ENCODE peak calls at places on chromosomes 4 and X, in eight cellular contexts. S is upper lobe of left lung, T is GM12878, U is suprapubic skin, H is HCT116, A is endothelial cell of umbilical vein, K is stomach, R is prostate gland. O is an unnamed sample. For H3K4me1, the result is how much of the 10 kb centered on the place peaks cover.

GRCh38 chrX:9351112-9351511 is 113.7 kb upstream of the TBL1X start:
- DNase-seq in S (no peak), T (no peak), U (no peak), H (no peak), A (no peak), K (no peak), R (no peak), O (no peak)

GRCh38 chrX:41145920-41146608 is 60.8 kb downstream of the USP9X start:
- DNase-seq in S (no peak), T (no peak), U (no peak), H (peak), A (peak), K (no peak), R (no peak), O (no peak)

GRCh38 chr4:7403001-7403400 is 31.7 kb downstream of the PSAPL1 start:
- DNase-seq in S (peak), T (no peak), U (no peak), H (no peak), A (no peak), K (peak), R (no peak), O (no peak)

GRCh38 chr4:107988763-107989035 is 990 bp upstream of the HADH start:
- DNase-seq in S (peak), T (no peak), U (no peak), H (no peak), A (no peak), K (peak), R (peak), O (peak)

GRCh38 chrX:20309796-20310195 is 43.1 kb upstream of the RPS6KA3 start:
- DNase-seq in S (no peak), T (no peak), U (no peak), H (no peak), A (no peak), K (no peak), R (no peak), O (no peak)

GRCh38 chrX:137031517-137032377 is 2.0 kb downstream of the GPR101 start:
- DNase-seq in S (no peak), T (peak), U (no peak), H (no peak), A (peak), K (no peak), R (no peak), O (peak)

GRCh38 chr4:154018659-154019058 is 229.8 kb upstream of the SFRP2 start:
- DNase-seq in S (no peak), T (no peak), U (no peak), H (no peak), A (no peak), K (no peak), R (no peak), O (no peak)

GRCh38 chrX:40418413-40419195 is 162.2 kb upstream of the ATP6AP2 start:
- DNase-seq in S (no peak), T (no peak), U (no peak), H (no peak), A (no peak), K (no peak), R (peak), O (no peak)

GRCh38 chr4:78660559-78660958 is 109.0 kb downstream of the ANXA3 start:
- DNase-seq in S (no peak), T (no peak), U (no peak), H (no peak), A (no peak), K (no peak), R (no peak), O (no peak)

GRCh38 chr4:38330321-38330720 is 333.7 kb upstream of the KLF3 start:
- DNase-seq in S (no peak), T (no peak), U (no peak), H (no peak), A (no peak), K (no peak), R (no peak), O (no peak)

GRCh38 chrX:19852014-19853005 is 35.1 kb downstream of the SH3KBP1 start:
- DNase-seq in S (no peak), T (no peak), U (no peak), H (no peak), A (no peak), K (no peak), R (no peak), O (no peak)

DNA sequence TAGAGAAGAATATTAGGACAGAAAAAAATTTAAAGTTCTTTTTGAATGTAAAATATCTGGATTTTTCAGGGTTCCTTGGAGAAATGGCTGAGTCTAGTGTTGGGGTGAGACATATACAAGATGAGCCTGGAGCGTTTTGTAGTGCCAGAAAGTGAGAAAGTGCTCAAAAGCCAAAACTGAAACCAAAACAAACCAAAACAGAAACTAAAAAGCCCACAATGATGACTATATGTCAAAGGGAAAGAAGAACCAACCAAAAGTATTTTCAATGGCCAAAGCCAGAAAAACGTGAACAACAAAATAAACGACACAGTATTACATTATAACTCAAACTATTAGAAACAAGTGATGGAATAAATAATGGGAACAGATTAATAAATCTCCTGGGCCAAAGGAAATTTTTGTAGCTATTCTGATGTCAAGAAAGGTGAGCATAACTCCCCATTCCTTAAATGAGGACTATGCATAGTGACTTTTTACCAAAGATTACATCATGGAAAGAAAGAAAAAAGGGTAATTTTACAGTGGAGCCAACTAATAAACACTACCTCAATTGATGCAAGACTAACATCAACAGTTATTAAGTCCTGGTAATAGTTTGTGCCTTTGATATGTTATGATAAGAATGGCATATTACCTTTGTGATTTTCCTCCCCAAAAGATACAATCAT is 1137.6 kb downstream of the C4orf33 start:
- DNase-seq in S (no peak), T (peak), U (no peak), H (no peak), A (no peak), K (no peak), R (no peak), O (no peak)
- TF ChIP-seq POLR2AphosphoS5 in S (no peak), T (no peak), U (no peak), H (no peak), A (no peak), K (no peak), R (no peak), O (no peak)

GRCh38 chr4:184402740-184403383 is 71.5 kb downstream of the IRF2 start:
- DNase-seq in S (no peak), T (no peak), U (no peak), H (no peak), A (no peak), K (no peak), R (no peak), O (no peak)

GRCh38 chr4:184400375-184400870 is 73.9 kb downstream of the IRF2 start:
- DNase-seq in S (no peak), T (no peak), U (no peak), H (no peak), A (peak), K (no peak), R (no peak), O (no peak)

GRCh38 chr4:184400891-184401290 is 73.5 kb downstream of the IRF2 start:
- DNase-seq in S (no peak), T (no peak), U (no peak), H (no peak), A (peak), K (no peak), R (no peak), O (no peak)

GRCh38 chr4:184402239-184402638 is 72.1 kb downstream of the IRF2 start:
- DNase-seq in S (no peak), T (no peak), U (no peak), H (no peak), A (no peak), K (no peak), R (no peak), O (no peak)

DNA sequence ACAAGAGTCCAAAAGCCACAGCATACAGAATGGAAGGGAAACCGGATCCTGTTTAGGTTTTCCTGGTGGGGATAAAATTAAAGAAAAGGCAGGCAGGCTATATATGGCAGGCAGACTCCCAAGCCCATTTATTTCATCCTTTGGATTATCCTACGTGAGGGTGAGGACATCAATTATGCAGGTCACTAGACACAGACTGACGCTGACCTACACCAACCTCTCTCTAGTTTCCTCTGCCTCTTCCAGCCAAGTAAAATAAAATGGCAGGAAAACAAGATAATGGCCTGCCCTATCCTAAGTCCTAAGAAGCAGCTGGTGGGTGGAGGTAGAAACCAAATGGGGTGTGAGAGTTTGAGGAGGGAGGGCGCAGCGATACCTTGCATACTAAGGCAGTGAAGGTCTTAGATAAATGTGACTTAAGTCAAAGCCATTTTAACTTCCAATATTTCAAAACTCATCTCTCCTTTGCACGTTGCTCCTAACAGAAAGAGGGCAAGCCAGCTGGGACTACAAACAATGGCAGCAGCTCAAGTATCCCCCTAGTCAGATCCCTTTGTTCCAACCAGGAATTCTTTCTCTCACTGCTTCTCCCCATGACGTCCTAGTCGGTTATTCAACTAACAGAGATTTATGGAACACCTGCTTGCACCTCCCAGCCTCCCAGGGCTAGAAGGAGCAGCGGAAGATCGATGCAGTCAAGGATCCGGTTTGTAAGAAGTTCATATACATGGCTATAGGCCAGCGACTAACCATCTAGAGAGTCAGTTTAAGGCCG is 72.8 kb downstream of the IRF2 start:
- DNase-seq in S (no peak), T (no peak), U (no peak), H (no peak), A (peak), K (no peak), R (no peak), O (no peak)
- H3K4me1 ChIP-seq in S (under half), T (under half), U (under half), H (under half), A (under half), K (under half), R (under half), O (under half)

DNA sequence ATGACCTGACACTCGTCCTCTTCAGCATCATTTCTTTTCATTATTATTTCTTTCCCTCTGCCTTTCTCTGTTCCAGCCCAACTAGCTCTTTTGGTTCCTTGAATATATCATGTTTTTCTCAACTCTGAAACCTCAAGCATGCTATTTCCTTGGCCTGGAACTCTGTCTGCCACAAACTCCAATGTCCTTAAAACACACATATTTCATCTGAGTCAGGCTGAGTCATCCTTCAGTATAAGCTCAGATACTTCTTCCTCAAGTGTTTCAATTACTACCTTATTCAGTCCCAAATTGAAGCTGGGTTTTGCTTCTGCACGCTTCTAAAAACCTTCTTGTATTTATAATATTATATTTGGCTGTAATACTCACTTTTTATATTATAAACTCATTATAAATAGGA is 424.2 kb downstream of the PDGFC start:
- DNase-seq in S (no peak), T (no peak), U (no peak), H (no peak), A (peak), K (no peak), R (no peak), O (no peak)
- TF ChIP-seq POLR2AphosphoS5 in S (no peak), T (no peak), U (no peak), H (no peak), A (no peak), K (no peak), R (no peak), O (no peak)

DNA sequence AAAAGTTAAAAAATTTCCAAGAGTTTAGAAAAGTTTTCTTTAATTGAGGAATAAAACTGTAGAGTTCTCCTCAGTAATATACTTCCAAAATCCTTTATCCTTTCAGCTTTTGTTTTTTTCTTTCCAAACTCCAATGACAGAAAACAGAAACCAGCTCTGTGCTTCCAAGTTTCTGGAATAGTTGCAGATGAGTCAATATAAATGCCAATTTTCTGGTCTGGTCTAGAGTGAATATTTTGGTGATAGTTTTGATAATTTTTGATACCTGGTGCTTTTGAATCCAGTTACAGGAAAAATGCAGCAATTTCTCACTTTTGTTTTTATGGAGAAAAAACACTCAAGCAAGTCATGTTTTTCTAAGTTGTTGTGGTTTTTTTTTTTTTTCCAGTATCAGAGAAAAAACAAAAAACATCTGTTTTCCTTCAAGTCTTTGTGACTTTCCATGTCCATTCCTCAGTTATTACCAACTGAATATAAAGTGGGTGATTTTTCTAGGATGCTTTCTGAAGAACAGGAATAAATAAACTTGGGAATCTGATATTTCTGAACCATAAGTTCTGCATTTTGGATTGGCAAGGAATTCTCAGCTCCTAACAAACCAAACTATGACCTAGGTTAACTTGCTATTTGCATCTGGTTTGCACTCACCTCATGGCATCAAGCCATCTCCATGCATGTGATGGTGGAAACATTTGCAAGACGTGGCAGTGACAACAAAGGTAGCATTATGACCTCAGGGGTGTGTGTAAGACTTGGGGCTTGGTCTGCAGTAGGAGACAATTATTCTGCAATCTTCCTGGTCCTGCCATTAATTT is 139.1 kb downstream of the VEGFC start:
- DNase-seq in S (no peak), T (no peak), U (no peak), H (no peak), A (no peak), K (no peak), R (no peak), O (no peak)
- H3K4me1 ChIP-seq in S (under half), T (under half), U (under half), H (under half), A (under half), K (under half), R (under half), O (under half)

GRCh38 chr4:119204898-119205297 is 7.6 kb upstream of the USP53 start:
- DNase-seq in S (no peak), T (no peak), U (no peak), H (no peak), A (peak), K (no peak), R (no peak), O (no peak)
- TF ChIP-seq POLR2AphosphoS5 in S (no peak), T (no peak), U (no peak), H (no peak), A (no peak), K (no peak), R (no peak), O (no peak)

DNA sequence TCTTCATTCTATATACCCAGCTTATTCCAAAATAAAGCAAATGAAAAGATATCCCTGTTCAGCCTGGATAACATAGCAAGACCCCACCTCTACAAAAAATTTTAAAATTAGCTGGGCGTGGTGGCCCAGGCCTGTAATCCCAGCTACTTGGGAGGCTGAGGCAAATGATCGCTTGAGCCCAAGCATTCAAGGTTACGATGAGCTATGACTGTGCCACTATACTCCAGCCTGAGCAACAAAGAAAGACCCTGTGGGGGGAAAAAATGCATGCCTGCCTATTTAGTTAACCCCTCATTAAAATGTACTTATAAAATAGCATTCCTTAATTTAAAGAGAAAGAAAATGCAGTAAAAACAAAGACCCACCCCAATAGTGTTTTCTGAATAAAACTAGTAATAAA is 9.3 kb downstream of the PRSS12 start:
- DNase-seq in S (no peak), T (no peak), U (no peak), H (no peak), A (no peak), K (no peak), R (no peak), O (no peak)
- H3K4me1 ChIP-seq in S (under half), T (under half), U (under half), H (under half), A (under half), K (under half), R (under half), O (under half)

DNA sequence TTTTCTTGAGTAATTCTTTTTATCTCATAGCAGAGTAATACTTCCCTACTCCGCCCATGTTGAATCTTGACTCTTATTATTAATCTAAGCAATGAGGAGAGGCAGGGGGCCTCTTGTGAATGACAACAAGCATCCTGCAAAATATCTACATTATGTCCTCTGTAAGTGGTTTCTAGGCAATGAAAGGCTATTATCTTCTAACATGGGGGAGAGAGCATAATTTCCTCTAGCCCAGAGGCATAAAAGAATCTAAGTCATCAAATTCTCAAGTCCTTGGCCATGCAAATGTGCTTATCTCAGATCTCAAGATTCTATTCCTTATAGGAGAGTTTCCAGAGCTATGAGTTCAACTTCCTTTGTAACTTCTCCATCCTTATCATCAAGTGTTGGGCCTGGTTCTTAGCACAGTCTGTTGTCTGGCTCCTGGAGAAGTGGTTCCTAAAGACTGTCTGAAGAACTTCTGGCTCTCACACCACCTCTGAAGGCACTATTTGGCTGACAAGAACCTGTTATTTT is 423.1 kb upstream of the INTU start:
- DNase-seq in S (no peak), T (no peak), U (no peak), H (no peak), A (no peak), K (no peak), R (no peak), O (no peak)
- TF ChIP-seq POLR2AphosphoS5 in S (no peak), T (no peak), U (no peak), H (no peak), A (no peak), K (no peak), R (no peak), O (no peak)

DNA sequence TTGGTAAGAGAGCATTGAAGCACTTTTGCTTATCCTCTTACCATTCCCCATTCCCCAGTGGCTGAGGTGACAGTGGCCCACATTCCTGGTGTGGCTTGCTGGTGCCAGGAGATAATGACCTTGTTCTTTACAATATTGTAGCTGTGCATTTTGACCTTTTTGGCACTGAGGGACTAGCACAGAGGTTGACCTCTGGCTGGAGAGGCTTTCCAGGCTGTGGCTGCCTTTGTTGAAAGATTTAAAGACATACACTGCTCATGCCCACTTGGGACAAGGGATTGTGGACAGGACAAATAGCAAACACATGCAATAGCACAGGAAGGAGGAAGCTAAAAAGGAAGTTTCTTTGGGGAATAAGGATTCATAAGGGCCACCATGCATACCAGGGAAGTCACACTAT is 65.4 kb downstream of the ARHGEF9 start:
- DNase-seq in S (no peak), T (no peak), U (no peak), H (no peak), A (no peak), K (no peak), R (no peak), O (no peak)
- H3K4me1 ChIP-seq in S (under half), T (under half), U (under half), H (under half), A (under half), K (under half), R (under half), O (under half)

O was measured in transverse colon.